ENCODE peak calls at places on chromosome 11, in eight cellular contexts. G is HT-29; N is LoVo; W is GM23248; S is stimulated activated naive CD4-positive, alpha-beta T cell; R is AG08396; O is mucosa of descending colon; X is CD4-positive, alpha-beta T cell. U is an unnamed sample.

GRCh38 chr11:98657711-98658110 is 363.0 kb upstream of the CNTN5 start:
- DNase-seq in X (no peak), O (no peak), S (no peak), N (no peak), W (no peak), G (no peak), R (no peak), U (no peak)

GRCh38 chr11:104462346-104462745 is 298.4 kb upstream of the PDGFD start:
- DNase-seq in X (no peak), N (no peak), W (peak; percentile 22), R (no peak), O (peak; percentile 15), S (no peak), G (no peak), U (no peak)

GRCh38 chr11:126917531-126918204 is 82.9 kb downstream of the KIRREL3 start:
- DNase-seq in G (peak; percentile 73), O (no peak), N (no peak), W (peak; percentile 99), X (no peak), S (no peak), R (peak; percentile 84), U (no peak)

GRCh38 chr11:73797457-73797856 is 9.8 kb downstream of the MRPL48 start:
- DNase-seq in W (no peak), G (no peak), S (no peak), O (no peak), R (no peak), N (no peak), X (no peak), U (no peak)

GRCh38 chr11:31779268-31779879 is 31.7 kb downstream of the PAX6 start:
- DNase-seq in O (no peak), S (no peak), N (no peak), W (peak; percentile 81), R (peak; percentile 64), G (no peak), X (no peak), U (no peak)

GRCh38 chr11:78290293-78291176 is 101.8 kb downstream of the USP35 start:
- DNase-seq in S (no peak), X (no peak), O (no peak), G (peak; percentile 10), W (peak; percentile 75), N (peak; percentile 63), R (peak; percentile 14), U (peak; percentile 63)

GRCh38 chr11:6402561-6402981 is 12.3 kb downstream of the SMPD1 start:
- DNase-seq in S (peak; percentile 70), N (no peak), O (peak; percentile 45), X (peak; percentile 63), R (no peak), W (no peak), G (no peak), U (no peak)

GRCh38 chr11:8258289-8258688 is 5.4 kb downstream of the LMO1 start:
- DNase-seq in W (peak; percentile 30), N (no peak), X (peak; percentile 10), R (no peak), G (no peak), O (no peak), S (no peak), U (peak; percentile 8)

GRCh38 chr11:121634889-121635288 is 182.1 kb upstream of the SORL1-AS1 start:
- DNase-seq in G (no peak), S (no peak), R (peak; percentile 64), X (no peak), N (peak; percentile 25), W (peak; percentile 92), O (no peak), U (no peak)

GRCh38 chr11:83410605-83411565 is 124.7 kb upstream of the CCDC90B start:
- DNase-seq in W (no peak), N (no peak), S (no peak), O (no peak), G (no peak), X (no peak), R (no peak), U (peak; percentile 1)

GRCh38 chr11:124313131-124313530 is 618 bp downstream of the OR8D1 start:
- DNase-seq in X (no peak), W (no peak), O (no peak), R (no peak), N (no peak), G (no peak), S (no peak), U (no peak)

GRCh38 chr11:101582242-101583052 is 1.4 kb downstream of the TRPC6 start:
- DNase-seq in S (no peak), R (peak; percentile 55), X (no peak), W (peak; percentile 29), N (no peak), G (no peak), O (no peak), U (no peak)

GRCh38 chr11:36233226-36233625 is 56.0 kb downstream of the COMMD9 start:
- DNase-seq in S (no peak), O (no peak), R (no peak), G (no peak), N (no peak), W (no peak), X (no peak), U (no peak)

GRCh38 chr11:122863704-122864326 is 18.7 kb upstream of the JHY start:
- DNase-seq in O (peak; percentile 64), N (peak; percentile 24), W (peak; percentile 75), S (no peak), R (peak; percentile 43), X (no peak), G (peak; percentile 57), U (peak; percentile 61)

GRCh38 chr11:1106387-1106786 is 31.7 kb downstream of the MUC2 start:
- DNase-seq in R (no peak), O (no peak), X (no peak), W (no peak), S (no peak), N (no peak), G (no peak), U (no peak)

GRCh38 chr11:33692013-33692504 is 8.6 kb downstream of the C11orf91 start:
- DNase-seq in O (peak; percentile 77), G (peak; percentile 94), S (no peak), X (no peak), W (peak; percentile 98), R (peak; percentile 62), N (peak; percentile 96), U (peak; percentile 90)

GRCh38 chr11:8766993-8767374 is 84.4 kb downstream of the RPL27A start:
- DNase-seq in S (no peak), N (no peak), W (no peak), R (no peak), G (no peak), O (no peak), X (no peak), U (no peak)

GRCh38 chr11:22828373-22828772 is 1.2 kb downstream of the SVIP start:
- DNase-seq in G (peak; percentile 39), W (no peak), S (no peak), R (no peak), O (no peak), N (no peak), X (no peak), U (no peak)

GRCh38 chr11:129226207-129226798 is 34.2 kb upstream of the ARHGAP32 start:
- DNase-seq in S (no peak), W (no peak), N (no peak), R (no peak), G (no peak), X (no peak), O (no peak), U (no peak)

GRCh38 chr11:62033191-62034044 is 66.0 kb upstream of the FTH1 start:
- DNase-seq in W (peak; percentile 17), X (no peak), O (no peak), S (no peak), G (peak; percentile 47), N (peak; percentile 84), R (no peak), U (no peak)

GRCh38 chr11:15969281-15969680 is 387.1 kb downstream of the SOX6 start:
- DNase-seq in G (peak; percentile 74), X (no peak), R (peak; percentile 60), W (peak; percentile 86), N (peak; percentile 51), O (peak; percentile 50), S (no peak), U (peak; percentile 92)

GRCh38 chr11:123351375-123351774 is 78.7 kb upstream of the GRAMD1B start:
- DNase-seq in X (no peak), S (no peak), W (no peak), G (no peak), N (no peak), R (no peak), O (no peak), U (no peak)

GRCh38 chr11:12201016-12201985 is 90.9 kb downstream of the MICAL2 start:
- DNase-seq in X (no peak), O (no peak), N (no peak), R (peak; percentile 67), W (peak; percentile 94), G (no peak), S (no peak), U (no peak)

GRCh38 chr11:57638005-57638760 is 11.5 kb downstream of the YPEL4 start:
- DNase-seq in N (no peak), X (no peak), W (peak; percentile 92), S (no peak), G (no peak), R (peak; percentile 97), O (peak; percentile 33), U (peak; percentile 81)

GRCh38 chr11:113119074-113119473 is 157.9 kb downstream of the NCAM1 start:
- DNase-seq in G (no peak), X (no peak), S (no peak), N (no peak), R (no peak), O (no peak), W (peak; percentile 6), U (no peak)

GRCh38 chr11:10076458-10077141 is 217.4 kb downstream of the SBF2 start:
- DNase-seq in S (no peak), O (peak; percentile 28), N (peak; percentile 5), W (peak; percentile 24), R (peak; percentile 42), G (peak; percentile 46), X (no peak), U (peak; percentile 62)

GRCh38 chr11:6812391-6813005 is 13.0 kb upstream of the OR6A2 start:
- DNase-seq in W (peak; percentile 54), S (no peak), N (peak; percentile 43), R (peak; percentile 43), X (no peak), O (peak; percentile 30), G (peak; percentile 65), U (peak; percentile 68)

GRCh38 chr11:76859708-76860233 is 947 bp upstream of the ACER3 start:
- DNase-seq in S (no peak), O (no peak), G (no peak), W (no peak), N (no peak), R (no peak), X (no peak), U (no peak)

U was measured in SK-MEL-5.